ENCODE peak calls at places on chromosomes 16 and 17, in eight cellular contexts. V is epithelial cell of esophagus, U is stomach, Y is A549, K is endothelial cell, B is neural crest cell, T is IMR-90, D is left ventricle myocardium inferior. C is an unnamed sample.
A peak's percentile ranks its signal among the peaks of the same experiment; 100 is the strongest.

GRCh38 chr16:27317738-27318398 is 4.1 kb downstream of the IL4R start:
- DNase-seq in V (no peak), U (no peak), Y (no peak), K (no peak), B (no peak), T (no peak), D (no peak), C (no peak)

GRCh38 chr17:55144518-55144917 is 120.2 kb upstream of the HLF start:
- DNase-seq in V (no peak), U (no peak), Y (no peak), K (no peak), B (no peak), T (no peak), D (no peak), C (no peak)

GRCh38 chr16:79264237-79265104 is 336.1 kb downstream of the MAF start:
- DNase-seq in V (no peak), U (no peak), Y (no peak), K (no peak), B (no peak), T (no peak), D (no peak), C (no peak)

GRCh38 chr17:27481327-27481726 is 25.1 kb downstream of the KSR1 start:
- DNase-seq in V (no peak), U (no peak), Y (no peak), K (no peak), B (no peak), T (no peak), D (no peak), C (no peak)

GRCh38 chr17:52378860-52379259 is 220.3 kb upstream of the CA10 start:
- DNase-seq in V (no peak), U (no peak), Y (no peak), K (no peak), B (no peak), T (no peak), D (no peak), C (no peak)

GRCh38 chr16:58428621-58429557 is 36.6 kb downstream of the GINS3 start:
- DNase-seq in V (no peak), U (no peak), Y (no peak), K (no peak), B (no peak), T (no peak), D (no peak), C (no peak)

GRCh38 chr17:10144456-10144855 is 54.0 kb downstream of the GAS7 start:
- DNase-seq in V (no peak), U (no peak), Y (no peak), K (no peak), B (no peak), T (no peak), D (no peak), C (no peak)

GRCh38 chr16:46908540-46909372 is 24.6 kb downstream of the GPT2 start:
- DNase-seq in V (peak; percentile 65), U (peak; percentile 47), Y (peak; percentile 60), K (peak; percentile 80), B (peak; percentile 81), T (peak; percentile 61), D (no peak), C (peak; percentile 81)

GRCh38 chr17:13204607-13205237 is 186.9 kb upstream of the ELAC2 start:
- DNase-seq in V (no peak), U (no peak), Y (no peak), K (no peak), B (no peak), T (no peak), D (no peak), C (no peak)

GRCh38 chr17:4998027-4998665 is 396 bp downstream of the KIF1C start:
- DNase-seq in V (no peak), U (peak; percentile 58), Y (peak; percentile 36), K (no peak), B (peak; percentile 47), T (no peak), D (peak; percentile 70), C (peak; percentile 55)

GRCh38 chr16:87602005-87602790 is at the start of gene JPH3:
- DNase-seq in V (no peak), U (no peak), Y (no peak), K (peak; percentile 43), B (no peak), T (no peak), D (no peak), C (peak; percentile 48)

GRCh38 chr17:41322264-41322902 is 6.9 kb upstream of the KRTAP17-1 start:
- DNase-seq in V (peak; percentile 72), U (no peak), Y (peak; percentile 46), K (no peak), B (no peak), T (peak; percentile 79), D (no peak), C (no peak)

GRCh38 chr17:32482568-32483320 is 4.0 kb upstream of the CDK5R1 start:
- DNase-seq in V (no peak), U (no peak), Y (no peak), K (no peak), B (no peak), T (peak; percentile 33), D (no peak), C (no peak)

GRCh38 chr16:29820271-29820701 is at the start of gene MVP:
- DNase-seq in V (peak; percentile 70), U (peak; percentile 78), Y (peak; percentile 74), K (no peak), B (no peak), T (peak; percentile 57), D (peak; percentile 67), C (peak; percentile 57)

DNA sequence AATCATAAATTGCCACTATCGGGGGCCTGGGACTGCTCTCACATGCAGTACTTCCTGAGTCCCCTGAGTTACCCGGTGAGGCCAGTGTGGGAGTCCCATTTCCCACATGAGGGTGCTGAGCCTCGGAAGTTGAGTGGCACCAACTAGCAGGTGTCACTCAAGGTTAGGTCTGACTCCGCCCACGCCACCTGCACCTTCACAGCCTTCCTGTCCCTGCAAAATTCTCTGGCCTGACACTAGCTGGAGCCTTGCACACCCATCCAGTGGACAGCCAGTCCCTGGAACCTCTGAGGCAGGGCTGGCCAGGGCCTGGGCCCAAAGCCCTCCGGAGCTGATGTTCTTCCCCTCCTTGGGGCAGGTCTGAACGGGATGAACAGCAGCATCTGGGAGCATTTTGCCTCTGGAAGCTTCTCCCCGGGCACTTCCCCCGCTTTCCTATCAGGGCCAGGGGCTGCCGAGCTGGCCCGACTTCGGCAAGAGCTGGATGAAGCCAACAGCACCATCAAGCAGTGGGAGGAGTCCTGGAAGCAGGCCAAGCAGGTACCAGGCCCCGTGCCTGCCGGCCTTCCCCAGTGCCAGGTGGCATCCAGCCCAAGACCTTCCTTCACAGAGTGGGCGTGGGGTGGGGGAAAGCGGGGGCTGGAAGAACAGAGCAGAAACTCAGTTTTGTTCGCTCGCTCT is 21.9 kb downstream of the UNC13D start:
- DNase-seq in V (no peak), U (peak; percentile 88), Y (no peak), K (no peak), B (no peak), T (no peak), D (no peak), C (no peak)
- TF ChIP-seq CTCF in V (no peak), U (no peak), Y (no peak), K (no peak), B (no peak), T (no peak), D (no peak), C (no peak)

DNA sequence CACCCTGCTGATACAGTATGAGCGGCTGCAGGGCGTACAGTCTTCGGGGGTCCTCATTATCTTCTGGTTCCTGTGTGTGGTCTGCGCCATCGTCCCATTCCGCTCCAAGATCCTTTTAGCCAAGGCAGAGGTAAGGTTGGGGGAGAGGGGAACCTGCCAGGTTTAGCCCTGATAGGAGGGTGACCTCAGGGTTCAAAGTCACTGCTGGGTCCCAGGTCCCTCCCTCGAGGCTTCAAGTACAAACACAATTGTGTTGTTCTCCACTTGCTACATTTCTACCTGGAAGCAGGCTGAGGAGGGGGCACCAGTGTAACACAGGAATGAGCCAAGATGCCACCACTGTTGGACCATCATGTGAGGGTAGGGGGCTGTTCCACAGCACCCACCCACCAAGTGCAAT is 22.4 kb downstream of the ABCC3 start:
- DNase-seq in V (no peak), U (no peak), Y (no peak), K (no peak), B (no peak), T (no peak), D (no peak), C (no peak)
- TF ChIP-seq CTCF in V (no peak), U (no peak), Y (no peak), K (no peak), B (no peak), T (no peak), D (no peak), C (no peak)

DNA sequence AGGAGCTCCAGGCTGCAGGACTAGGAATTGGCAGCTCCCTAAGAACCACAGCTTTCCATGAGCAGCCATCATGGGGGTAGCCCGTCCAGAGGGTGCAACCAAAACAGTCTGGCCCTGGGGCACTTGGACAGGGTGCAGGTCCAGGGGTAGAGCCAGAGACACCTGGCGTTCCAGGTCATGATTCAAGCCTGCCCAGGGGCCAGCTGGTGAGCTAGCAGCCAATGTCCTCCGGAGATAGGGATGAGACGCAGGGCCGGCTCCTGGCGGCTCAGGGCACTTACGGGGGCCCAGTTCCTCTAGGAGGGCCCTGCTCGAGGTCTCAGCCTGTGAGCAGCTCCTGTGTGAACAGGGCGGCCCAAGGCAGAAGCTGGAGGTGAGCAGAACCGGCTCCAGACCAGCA is 22.1 kb downstream of the PIEZO1 start:
- DNase-seq in V (no peak), U (no peak), Y (no peak), K (no peak), B (no peak), T (no peak), D (no peak), C (no peak)
- TF ChIP-seq CTCF in V (no peak), U (no peak), Y (no peak), K (no peak), B (no peak), T (no peak), D (no peak), C (no peak)

GRCh38 chr17:44745301-44745700 is 13.5 kb upstream of the ADAM11 start:
- DNase-seq in V (no peak), U (no peak), Y (no peak), K (no peak), B (no peak), T (no peak), D (no peak), C (no peak)
- TF ChIP-seq CTCF in V (no peak), U (no peak), Y (no peak), K (no peak), B (no peak), T (no peak), D (no peak), C (no peak)

GRCh38 chr17:47953945-47954344 is 3.7 kb downstream of the PRR15L start:
- DNase-seq in V (no peak), U (no peak), Y (no peak), K (no peak), B (no peak), T (no peak), D (no peak), C (no peak)
- TF ChIP-seq CTCF in V (peak; percentile 19), U (no peak), Y (no peak), K (no peak), B (peak; percentile 31), T (peak; percentile 7), D (no peak), C (peak; percentile 34)

GRCh38 chr17:66975614-66976378 is 11.3 kb downstream of the CACNG4 start:
- DNase-seq in V (peak; percentile 57), U (peak; percentile 44), Y (peak; percentile 70), K (peak; percentile 34), B (no peak), T (no peak), D (peak; percentile 39), C (no peak)
- TF ChIP-seq CTCF in V (peak; percentile 45), U (no peak), Y (peak; percentile 53), K (no peak), B (peak; percentile 32), T (peak; percentile 34), D (no peak), C (no peak)

C was measured in glutamatergic neuron.